ENCODE peak calls at places on chromosome 21, in eight cellular contexts. G is endodermal cell, R is stomach, L is uterus, J is mammary epithelial cell, I is pancreas, O is suprapubic skin, W is iPS DF 6.9. Z is an unnamed sample.
A peak's percentile ranks its signal among the peaks of the same experiment; 100 is the strongest.

GRCh38 chr21:42618713-42619112 is 34.7 kb upstream of the PDE9A start:
- DNase-seq in G (peak; percentile 26), I (no peak), R (no peak), O (peak; percentile 17), L (no peak), J (no peak), W (no peak), Z (no peak)

GRCh38 chr21:17828223-17828622 is 9.1 kb upstream of the C21orf91 start:
- DNase-seq in W (no peak), I (no peak), L (no peak), J (peak; percentile 52), R (no peak), O (no peak), G (no peak), Z (no peak)

GRCh38 chr21:23524685-23525084 is 2082.6 kb downstream of the MRPL39 start:
- DNase-seq in J (no peak), G (no peak), I (no peak), W (no peak), R (no peak), L (no peak), O (no peak), Z (no peak)

GRCh38 chr21:15552914-15553491 is 176.8 kb upstream of the USP25 start:
- DNase-seq in R (no peak), W (no peak), I (no peak), O (no peak), L (no peak), J (peak; percentile 38), G (no peak), Z (no peak)

GRCh38 chr21:21247441-21247840 is 249.2 kb downstream of the NCAM2 start:
- DNase-seq in R (no peak), J (no peak), L (no peak), G (no peak), O (no peak), W (no peak), I (no peak), Z (no peak)

GRCh38 chr21:32413697-32414578 is 1.4 kb downstream of the EVA1C start:
- DNase-seq in G (no peak), O (peak; percentile 62), W (no peak), R (no peak), J (peak; percentile 46), L (peak; percentile 74), I (no peak), Z (peak; percentile 55)

GRCh38 chr21:32412998-32413504 is 545 bp downstream of the EVA1C start:
- DNase-seq in W (no peak), G (no peak), O (peak; percentile 78), L (peak; percentile 63), R (peak; percentile 57), I (peak; percentile 63), J (no peak), Z (peak; percentile 72)

GRCh38 chr21:41622831-41623548 is 115.0 kb upstream of the TMPRSS2 start:
- DNase-seq in W (no peak), L (no peak), R (no peak), I (no peak), O (no peak), G (no peak), J (no peak), Z (no peak)

GRCh38 chr21:39673163-39673562 is 60.4 kb downstream of the B3GALT5 start:
- DNase-seq in O (no peak), J (no peak), G (peak; percentile 18), L (no peak), R (no peak), I (no peak), W (no peak), Z (no peak)

GRCh38 chr21:38092033-38092432 is 164.8 kb upstream of the KCNJ15 start:
- DNase-seq in G (no peak), I (no peak), W (no peak), L (no peak), O (no peak), R (no peak), J (no peak), Z (no peak)

GRCh38 chr21:42563261-42564045 is 49.8 kb downstream of the SLC37A1 start:
- DNase-seq in W (no peak), O (peak; percentile 48), J (peak; percentile 65), L (peak; percentile 9), G (peak; percentile 21), I (peak; percentile 18), R (peak; percentile 23), Z (no peak)

GRCh38 chr21:37474342-37474741 is 107.8 kb downstream of the DYRK1A start:
- DNase-seq in J (no peak), O (no peak), L (no peak), R (no peak), G (no peak), I (no peak), W (no peak), Z (no peak)

GRCh38 chr21:37642493-37642892 is 273.8 kb downstream of the KCNJ6 start:
- DNase-seq in R (no peak), O (no peak), L (no peak), I (no peak), G (peak; percentile 81), J (peak; percentile 36), W (peak; percentile 37), Z (peak; percentile 22)

GRCh38 chr21:22758478-22758877 is 1760.3 kb downstream of the NCAM2 start:
- DNase-seq in W (no peak), L (no peak), O (no peak), J (no peak), I (no peak), G (no peak), R (no peak), Z (no peak)

GRCh38 chr21:17044696-17045095 is 468.1 kb upstream of the CXADR start:
- DNase-seq in G (no peak), W (no peak), I (no peak), J (no peak), L (no peak), O (no peak), R (no peak), Z (no peak)

GRCh38 chr21:21907271-21907670 is 909.1 kb downstream of the NCAM2 start:
- DNase-seq in G (no peak), I (no peak), J (no peak), L (no peak), O (no peak), W (no peak), R (no peak), Z (no peak)

GRCh38 chr21:36661511-36662309 is 37.2 kb upstream of the SIM2 start:
- DNase-seq in L (no peak), O (no peak), J (no peak), I (no peak), W (no peak), G (peak; percentile 82), R (peak; percentile 40), Z (peak; percentile 44)

GRCh38 chr21:40243676-40244075 is 376.4 kb downstream of the PCP4 start:
- DNase-seq in L (no peak), J (no peak), G (no peak), O (no peak), R (no peak), I (no peak), W (no peak), Z (no peak)

GRCh38 chr21:34844033-34844923 is 175.5 kb downstream of the CLIC6 start:
- DNase-seq in R (peak; percentile 60), L (peak; percentile 30), G (peak; percentile 46), O (peak; percentile 86), W (no peak), J (peak; percentile 77), I (no peak), Z (no peak)

GRCh38 chr21:36693144-36694040 is 5.5 kb upstream of the SIM2 start:
- DNase-seq in O (no peak), I (no peak), R (no peak), W (no peak), J (no peak), L (no peak), G (peak; percentile 84), Z (no peak)

DNA sequence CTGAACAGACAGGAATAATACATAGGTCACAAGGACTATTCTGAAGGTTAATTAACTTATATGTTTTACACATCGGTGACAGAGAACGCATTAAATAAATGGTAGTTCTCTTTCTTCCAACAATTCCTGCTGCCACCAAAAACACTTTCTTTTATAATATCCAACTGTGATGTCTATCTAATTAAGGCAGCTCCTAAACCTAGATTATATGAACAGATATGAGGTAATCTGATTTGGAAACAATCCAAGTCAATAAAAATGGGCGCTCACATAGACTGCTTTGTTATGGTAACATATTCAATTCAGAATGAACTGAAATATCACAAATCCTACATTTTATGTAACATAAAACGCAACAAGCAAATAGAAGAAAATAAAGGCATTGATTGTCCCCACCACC is 16.0 kb downstream of the CYYR1 start:
- DNase-seq in L (no peak), G (no peak), W (no peak), O (no peak), J (no peak), R (no peak), I (no peak), Z (no peak)
- H3K36me3 ChIP-seq in L (no peaks in the 10 kb centered on the region), G (peaks cover 17% of the 10 kb centered on the region), W (peaks cover 2% of the 10 kb centered on the region), O (no peaks in the 10 kb centered on the region), J (no peaks in the 10 kb centered on the region), R (no peaks in the 10 kb centered on the region), I (no peaks in the 10 kb centered on the region), Z (no peaks in the 10 kb centered on the region)

DNA sequence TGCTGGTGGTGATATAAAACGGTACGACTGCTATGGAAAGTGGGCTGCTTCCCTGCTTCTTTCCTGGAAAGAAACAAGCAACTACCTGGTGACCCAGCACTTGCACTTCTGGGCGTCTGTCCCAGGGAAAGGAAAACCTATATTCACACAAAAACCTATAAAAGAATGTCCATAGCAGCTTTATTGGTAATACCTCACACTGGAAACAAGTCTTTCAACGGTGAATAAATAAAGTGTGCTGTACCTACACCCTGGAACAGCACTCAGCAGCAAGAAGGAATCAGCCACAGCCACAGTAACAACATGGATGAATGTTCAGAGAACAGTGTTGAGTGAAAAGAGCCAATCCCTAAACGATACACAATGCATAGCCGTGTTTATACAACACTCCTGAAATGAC is 19.9 kb downstream of the SLC19A1 start:
- DNase-seq in J (no peak), I (no peak), R (no peak), W (no peak), O (no peak), G (no peak), L (no peak), Z (no peak)
- H3K36me3 ChIP-seq in J (no peaks in the 10 kb centered on the region), I (no peaks in the 10 kb centered on the region), R (peaks cover 19% of the 10 kb centered on the region), W (peaks cover 3% of the 10 kb centered on the region), O (no peaks in the 10 kb centered on the region), G (peaks cover 40% of the 10 kb centered on the region), L (no peaks in the 10 kb centered on the region), Z (no peaks in the 10 kb centered on the region)

GRCh38 chr21:44949161-44950015 is 9.6 kb downstream of the SLX9 start:
- DNase-seq in J (peak; percentile 70), I (peak; percentile 94), G (peak; percentile 98), W (peak; percentile 85), R (peak; percentile 91), L (peak; percentile 90), O (peak; percentile 92), Z (peak; percentile 76)
- H3K36me3 ChIP-seq in J (peaks cover 2% of the 10 kb centered on the region), I (peaks cover 2% of the 10 kb centered on the region), G (peaks cover 20% of the 10 kb centered on the region), W (peaks cover 26% of the 10 kb centered on the region), R (peaks cover 55% of the 10 kb centered on the region), L (no peaks in the 10 kb centered on the region), O (peaks cover 47% of the 10 kb centered on the region), Z (no peaks in the 10 kb centered on the region)

DNA sequence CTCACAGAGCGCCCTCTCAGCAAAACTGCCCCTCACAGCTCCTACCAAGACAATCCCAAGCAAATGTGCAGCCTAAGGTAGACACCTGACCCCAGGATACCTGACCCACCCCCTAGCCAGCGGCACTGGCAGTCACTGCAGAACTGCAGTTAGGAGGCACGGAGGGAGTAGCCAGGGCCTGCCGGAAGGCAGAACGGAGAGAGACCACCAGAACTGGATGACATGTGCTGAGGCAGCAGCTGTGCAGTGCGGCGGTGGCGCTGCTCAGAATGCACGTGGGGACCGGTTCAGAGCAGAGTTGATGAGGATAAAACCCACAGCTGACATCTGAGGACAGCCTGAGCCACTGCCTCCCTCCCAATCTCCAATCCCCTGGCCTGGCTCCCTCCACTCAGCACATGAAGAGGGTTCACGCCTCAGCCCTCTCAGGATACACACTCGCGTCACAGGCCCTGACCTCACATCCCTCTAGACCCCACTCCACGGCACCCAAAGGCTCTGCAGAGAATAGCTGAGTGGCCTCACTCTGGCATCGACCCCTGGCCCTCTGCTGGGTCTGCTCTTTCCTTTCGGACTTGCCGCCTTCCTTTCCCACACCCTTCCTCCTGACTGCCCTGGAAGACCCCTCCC is 29.6 kb downstream of the UBE2G2 start:
- DNase-seq in O (no peak), J (no peak), I (no peak), R (peak; percentile 17), L (no peak), G (no peak), W (no peak), Z (no peak)
- H3K36me3 ChIP-seq in O (peaks cover 74% of the 10 kb centered on the region), J (peaks cover 26% of the 10 kb centered on the region), I (peaks cover 54% of the 10 kb centered on the region), R (peaks cover 87% of the 10 kb centered on the region), L (no peaks in the 10 kb centered on the region), G (peaks cover 60% of the 10 kb centered on the region), W (peaks cover 26% of the 10 kb centered on the region), Z (peaks cover 16% of the 10 kb centered on the region)

Z was measured in small intestine.